ENCODE peak calls at places on chromosomes 11 and 22, in seven cellular contexts. G, C, H, K, V, D and R are unnamed samples.

GRCh38 chr11:116714902-116715301 is 57.9 kb downstream of the BUD13 start:
- DNase-seq in K (no peak), H (no peak), V (no peak), G (no peak), C (no peak), D (no peak), R (no peak)

GRCh38 chr11:121521145-121522042 is 68.6 kb upstream of the SORL1-AS1 start:
- DNase-seq in D (no peak), K (no peak), V (no peak), H (no peak), C (peak), G (no peak), R (no peak)

GRCh38 chr22:29799217-29799680 is 32.1 kb downstream of the UQCR10 start:
- DNase-seq in V (peak), D (peak), H (peak), K (peak), C (peak), G (no peak), R (peak)

GRCh38 chr22:42856179-42856864 is 751 bp downstream of the ARFGAP3 start:
- DNase-seq in H (no peak), C (peak), K (peak), G (no peak), V (no peak), D (peak), R (peak)

GRCh38 chr22:49699928-49700498 is 127.7 kb downstream of the BRD1 start:
- DNase-seq in C (no peak), D (no peak), H (no peak), G (no peak), K (no peak), V (no peak), R (no peak)

GRCh38 chr11:72230764-72231365 is 6.3 kb downstream of the INPPL1 start:
- DNase-seq in G (no peak), C (no peak), H (no peak), V (no peak), K (no peak), D (peak), R (no peak)

GRCh38 chr11:85823816-85824215 is 12.9 kb upstream of the SYTL2 start:
- DNase-seq in G (no peak), V (no peak), C (peak), K (no peak), H (no peak), D (no peak), R (no peak)

GRCh38 chr22:37030560-37031281 is 11.2 kb downstream of the MPST start:
- DNase-seq in H (no peak), D (no peak), V (no peak), C (no peak), K (no peak), G (no peak), R (no peak)

GRCh38 chr11:73565804-73566203 is 32.1 kb downstream of the FAM168A start:
- DNase-seq in H (no peak), G (no peak), V (no peak), C (no peak), D (no peak), K (no peak), R (no peak)

GRCh38 chr11:2096919-2097301 is 42.3 kb downstream of the IGF2 start:
- DNase-seq in D (no peak), C (no peak), G (no peak), H (no peak), V (no peak), K (no peak), R (peak)

GRCh38 chr22:49903322-49904039 is 14.8 kb downstream of the ALG12 start:
- DNase-seq in H (no peak), G (no peak), V (no peak), C (no peak), K (no peak), D (no peak), R (peak)

GRCh38 chr22:46378499-46379300 is 43.2 kb downstream of the TRMU start:
- DNase-seq in G (no peak), V (no peak), K (peak), C (no peak), D (no peak), H (no peak), R (no peak)

GRCh38 chr22:48145738-48146137 is 1383.3 kb downstream of the TBC1D22A start:
- DNase-seq in G (no peak), D (no peak), V (no peak), C (no peak), K (no peak), H (no peak), R (no peak)

GRCh38 chr11:107696140-107696539 is 15.7 kb downstream of the SLN start:
- DNase-seq in D (no peak), C (peak), G (no peak), K (no peak), V (peak), H (peak), R (no peak)

GRCh38 chr22:30238661-30239420 is 7.7 kb downstream of the LIF start:
- DNase-seq in H (peak), D (no peak), V (no peak), K (peak), C (peak), G (no peak), R (no peak)

GRCh38 chr11:129426776-129427175 is 51.1 kb downstream of the BARX2 start:
- DNase-seq in G (no peak), C (no peak), D (no peak), H (no peak), K (no peak), V (no peak), R (no peak)

GRCh38 chr11:20208622-20209090 is 48.4 kb upstream of the DBX1 start:
- DNase-seq in C (no peak), K (no peak), V (no peak), G (no peak), H (no peak), D (no peak), R (no peak)

GRCh38 chr11:6607190-6607635 is 3.6 kb downstream of the ILK start:
- DNase-seq in G (no peak), V (peak), C (no peak), H (no peak), D (no peak), K (no peak), R (no peak)

GRCh38 chr11:120565436-120566155 is 54.0 kb downstream of the GRIK4 start:
- DNase-seq in G (no peak), C (no peak), K (no peak), D (no peak), V (no peak), H (no peak), R (no peak)

GRCh38 chr22:36010913-36011312 is 17.7 kb downstream of the RBFOX2 start:
- DNase-seq in H (no peak), K (no peak), C (peak), D (no peak), V (peak), G (no peak), R (no peak)

GRCh38 chr22:20951932-20952380 is 15.1 kb upstream of the AIFM3 start:
- DNase-seq in G (no peak), C (no peak), H (no peak), K (peak), D (no peak), V (no peak), R (no peak)

GRCh38 chr22:31646186-31647019 is 15.6 kb downstream of the PISD start:
- DNase-seq in G (peak), V (peak), K (peak), D (no peak), C (peak), H (peak), R (no peak)

GRCh38 chr22:31929126-31929928 is 15.0 kb upstream of the YWHAH start:
- DNase-seq in C (peak), G (no peak), V (no peak), H (no peak), D (no peak), K (no peak), R (peak)

GRCh38 chr11:83554896-83555295 is 268.7 kb upstream of the CCDC90B start:
- DNase-seq in G (no peak), H (no peak), C (no peak), V (no peak), D (no peak), K (no peak), R (no peak)

GRCh38 chr11:14308114-14308896 is 50.7 kb downstream of the RRAS2 start:
- DNase-seq in K (peak), H (peak), D (no peak), C (peak), V (peak), G (no peak), R (no peak)

GRCh38 chr11:11545285-11546275 is 76.2 kb downstream of the GALNT18 start:
- DNase-seq in V (no peak), C (no peak), H (no peak), K (no peak), G (no peak), D (no peak), R (no peak)

GRCh38 chr11:73281796-73282660 is 9.9 kb downstream of the P2RY6 start:
- DNase-seq in V (no peak), D (no peak), G (no peak), C (no peak), K (no peak), H (no peak), R (no peak)

GRCh38 chr22:27972732-27973698 is 54.0 kb upstream of the PITPNB start:
- DNase-seq in K (no peak), C (peak), G (no peak), H (no peak), D (no peak), V (no peak), R (no peak)

GRCh38 chr11:72222907-72223614 is 1.5 kb upstream of the INPPL1 start:
- DNase-seq in H (peak), V (peak), D (peak), K (peak), C (peak), G (peak), R (peak)

GRCh38 chr11:113806403-113806802 is 26.8 kb downstream of the CLDN25 start:
- DNase-seq in H (peak), D (no peak), G (peak), K (peak), C (peak), V (peak), R (no peak)

GRCh38 chr11:59195596-59195995 is 17.1 kb downstream of the MPEG1 start:
- DNase-seq in G (no peak), D (no peak), K (no peak), C (no peak), V (no peak), H (no peak), R (no peak)

GRCh38 chr11:119709638-119710346 is 19.2 kb downstream of the NECTIN1 start:
- DNase-seq in H (no peak), D (no peak), K (no peak), V (no peak), G (peak), C (peak), R (no peak)

GRCh38 chr11:112797653-112798293 is 163.4 kb upstream of the NCAM1 start:
- DNase-seq in V (no peak), D (peak), H (peak), K (peak), G (no peak), C (no peak), R (no peak)

GRCh38 chr11:61020706-61021235 is 49.3 kb downstream of the CD6 start:
- DNase-seq in V (no peak), G (no peak), D (no peak), K (no peak), H (no peak), C (no peak), R (no peak)

GRCh38 chr11:130646881-130647280 is 198.4 kb downstream of the ADAMTS15 start:
- DNase-seq in D (no peak), K (no peak), H (no peak), V (no peak), G (no peak), C (no peak), R (no peak)

GRCh38 chr22:23583836-23584235 is 3.7 kb upstream of the IGLL1 start:
- DNase-seq in V (no peak), D (no peak), K (no peak), G (no peak), H (no peak), C (no peak), R (no peak)

GRCh38 chr11:128208329-128209220 is 378.8 kb downstream of the ETS1 start:
- DNase-seq in C (peak), V (peak), D (no peak), G (no peak), H (peak), K (peak), R (no peak)

DNA sequence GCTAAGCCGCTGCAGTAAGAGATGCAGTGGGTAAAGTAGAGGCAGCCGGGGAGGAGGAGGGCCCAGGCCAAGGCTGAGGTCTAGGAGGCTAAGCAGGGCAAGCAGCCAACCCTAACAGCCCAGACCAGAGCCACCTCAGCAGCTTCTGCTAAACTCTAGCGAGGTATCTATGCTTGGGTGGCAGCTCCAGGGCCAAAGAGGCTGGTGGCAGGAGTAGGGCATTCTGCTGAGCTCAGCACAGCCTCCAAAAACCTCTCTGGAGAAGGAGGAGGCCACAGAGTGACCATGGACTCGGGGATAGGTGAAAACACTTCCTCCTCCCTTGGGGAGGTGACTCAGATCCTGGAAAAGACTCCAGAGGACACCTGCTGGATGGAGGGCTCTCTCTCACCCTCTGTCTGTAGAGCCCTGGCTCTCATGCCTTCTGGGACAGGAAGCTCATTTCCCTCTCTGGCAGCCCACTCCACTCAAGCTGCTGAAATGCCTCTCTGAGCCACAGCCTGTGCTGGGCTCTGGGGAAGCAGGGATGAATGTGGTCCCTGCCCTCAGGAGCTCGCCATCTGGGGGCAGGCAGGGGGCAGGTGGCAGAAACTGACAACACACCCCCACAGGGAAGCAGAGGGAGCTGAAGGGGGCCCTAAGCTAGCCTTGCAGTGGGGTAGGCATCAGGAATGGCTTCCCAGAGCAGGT is 16.5 kb upstream of the TPBGL start:
- DNase-seq in V (no peak), H (peak), K (no peak), D (no peak), G (no peak), C (no peak), R (no peak)
- TF ChIP-seq CTCF in V (no peak), H (no peak), K (no peak), D (no peak), G (no peak), C (no peak), R (no peak)

DNA sequence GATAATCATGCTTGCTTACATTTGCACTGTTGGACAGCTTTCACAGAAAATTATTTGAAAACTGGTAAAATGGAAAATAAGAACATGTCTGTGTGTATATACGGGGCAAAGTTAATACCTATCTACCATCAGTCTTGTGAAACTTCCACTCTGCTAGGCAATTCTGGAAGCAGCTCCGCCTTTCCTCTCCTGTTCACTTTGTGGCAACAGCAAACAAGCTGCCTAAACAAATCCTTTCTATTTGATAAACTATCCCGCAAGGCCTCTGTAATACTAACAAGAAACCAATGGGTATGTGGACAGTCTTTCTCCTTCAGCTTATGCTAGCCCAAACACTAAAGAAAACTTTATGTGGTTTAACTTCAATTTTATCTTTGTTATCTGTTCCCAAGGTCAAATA is 39.2 kb upstream of the RAPSN start:
- DNase-seq in K (no peak), H (no peak), D (no peak), C (no peak), G (no peak), V (no peak), R (no peak)
- TF ChIP-seq CTCF in K (no peak), H (no peak), D (no peak), C (no peak), G (no peak), V (no peak), R (no peak)

GRCh38 chr11:110886241-110886640 is 174.0 kb upstream of the ARHGAP20 start:
- DNase-seq in G (no peak), K (no peak), C (no peak), V (no peak), H (no peak), D (no peak), R (no peak)

GRCh38 chr11:110878513-110878912 is 166.3 kb upstream of the ARHGAP20 start:
- DNase-seq in D (no peak), K (no peak), C (peak), H (no peak), V (no peak), G (no peak), R (no peak)

DNA sequence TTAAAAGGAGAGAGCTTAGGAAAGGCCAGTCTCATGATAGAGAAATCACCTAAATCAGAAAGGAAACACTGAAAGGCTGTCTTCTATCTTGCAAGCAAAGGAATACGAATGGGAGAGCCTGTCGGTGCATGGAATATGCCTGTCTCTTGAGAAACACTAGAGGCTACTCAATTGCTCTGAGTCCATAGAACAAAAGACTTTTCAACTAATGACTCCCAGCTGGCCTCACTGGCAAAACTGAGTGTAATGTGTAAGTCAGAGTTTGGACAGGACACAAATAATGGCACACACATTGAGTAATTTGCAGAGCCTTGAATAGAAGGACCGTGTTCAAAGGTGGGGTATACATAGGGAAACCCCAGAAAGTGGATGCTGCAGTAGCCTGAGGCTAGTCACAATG is 171.0 kb upstream of the ARHGAP20 start:
- DNase-seq in K (no peak), C (peak), G (no peak), H (no peak), D (no peak), V (no peak), R (no peak)
- TF ChIP-seq CTCF in K (no peak), C (no peak), G (no peak), H (no peak), D (no peak), V (no peak), R (no peak)

GRCh38 chr11:66311470-66311964 is 5.3 kb downstream of the CD248 start:
- DNase-seq in C (no peak), D (no peak), K (no peak), V (no peak), H (no peak), G (no peak), R (no peak)

GRCh38 chr11:66312549-66313320 is 4.1 kb downstream of the CD248 start:
- DNase-seq in D (peak), K (peak), G (peak), C (peak), H (peak), V (peak), R (peak)

GRCh38 chr11:66310324-66310723 is 6.5 kb downstream of the CD248 start:
- DNase-seq in C (no peak), K (no peak), G (no peak), H (no peak), D (no peak), V (no peak), R (no peak)

GRCh38 chr11:66313321-66314185 is 3.3 kb downstream of the CD248 start:
- DNase-seq in C (peak), D (no peak), K (no peak), H (no peak), G (no peak), V (no peak), R (peak)

DNA sequence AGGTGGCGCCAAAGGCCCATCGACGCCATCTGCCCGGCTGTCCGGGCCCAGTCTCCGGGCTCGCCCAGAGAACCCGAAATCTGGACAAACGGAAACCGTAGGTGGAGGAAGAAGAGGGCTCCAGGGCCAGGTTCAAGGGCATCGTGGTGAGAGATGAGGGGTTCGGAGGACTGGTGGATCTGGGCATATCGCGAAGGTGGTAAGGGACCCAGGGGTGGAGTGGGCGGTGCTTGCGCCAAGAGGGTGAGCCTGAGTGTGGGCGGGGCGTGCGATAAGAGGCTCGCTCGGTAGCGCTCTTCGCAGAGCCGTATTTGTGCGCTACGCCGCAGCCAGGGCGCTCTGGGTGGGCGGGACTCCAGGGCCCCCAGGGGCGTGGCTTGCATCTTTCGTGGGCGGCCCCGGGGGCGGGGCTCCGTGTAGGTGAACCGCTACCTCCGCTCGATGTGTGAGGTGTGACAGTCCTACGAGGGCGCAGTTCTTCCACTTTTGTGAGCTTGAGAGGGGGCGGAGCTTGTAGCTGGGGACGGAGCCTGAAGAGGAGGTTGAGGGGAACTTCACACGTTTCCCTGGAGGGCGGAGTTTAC is 4.8 kb downstream of the CD248 start:
- DNase-seq in H (peak), D (peak), C (peak), G (peak), K (peak), V (peak), R (peak)
- TF ChIP-seq CTCF in H (peak), D (no peak), C (peak), G (peak), K (peak), V (peak), R (peak)

GRCh38 chr22:44159811-44160210 is 20.9 kb upstream of the PARVG start:
- DNase-seq in K (no peak), D (no peak), C (no peak), G (no peak), H (no peak), V (no peak), R (no peak)

GRCh38 chr22:44160416-44160815 is 20.3 kb upstream of the PARVG start:
- DNase-seq in D (no peak), H (no peak), C (no peak), G (no peak), V (no peak), K (no peak), R (peak)

GRCh38 chr22:44159230-44159629 is 21.5 kb upstream of the PARVG start:
- DNase-seq in C (no peak), V (no peak), D (no peak), K (no peak), G (no peak), H (no peak), R (no peak)

GRCh38 chr22:44157916-44158618 is 22.7 kb upstream of the PARVG start:
- DNase-seq in D (no peak), V (no peak), C (no peak), K (no peak), H (no peak), G (no peak), R (no peak)

DNA sequence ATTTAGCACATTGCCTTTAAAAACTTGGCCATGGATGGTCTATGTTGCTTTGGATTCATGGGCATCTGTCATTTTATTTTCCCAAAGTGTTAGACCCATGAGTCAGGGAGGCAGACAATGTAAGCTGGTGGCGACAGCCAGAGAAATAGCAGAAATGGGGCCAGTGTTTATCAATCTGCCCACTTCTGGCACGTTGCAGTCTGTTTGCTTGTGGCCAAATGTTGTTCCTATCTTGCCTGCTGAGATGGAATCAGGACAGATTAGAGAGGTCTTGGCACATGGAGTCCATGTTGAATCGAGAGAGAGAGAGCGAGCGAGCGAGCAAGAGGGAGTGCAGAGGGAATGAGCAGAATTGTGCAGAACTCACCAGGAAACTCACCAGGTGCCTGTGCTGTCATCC is 22.0 kb upstream of the PARVG start:
- DNase-seq in V (no peak), C (no peak), H (no peak), D (no peak), K (no peak), G (no peak), R (no peak)
- TF ChIP-seq CTCF in V (no peak), C (no peak), H (no peak), D (no peak), K (no peak), G (no peak), R (no peak)